ENCODE peak calls at places on chromosomes 6 and 20, in eight cellular contexts. S is foreskin fibroblast; G is H54; V is ELR; J is HTR-8/SVneo; C is NCI-H187; F is activated CD4-positive, alpha-beta T cell treated with anti-CD3 and anti-CD28 coated beads, Interleukin-2, amount 50 U/mL, for 1 hour; N is right cardiac atrium. T is an unnamed sample.

GRCh38 chr6:10414766-10415592 is at the start of gene TFAP2A:
- DNase-seq in F (no peak), G (peak), N (no peak), S (peak), C (no peak), V (peak), J (peak), T (no peak)

GRCh38 chr6:32112436-32112980 is 3.4 kb upstream of the TNXB start:
- DNase-seq in J (no peak), N (peak), C (no peak), V (no peak), F (no peak), S (no peak), G (no peak), T (no peak)

GRCh38 chr20:24682496-24683090 is 213.2 kb downstream of the SYNDIG1 start:
- DNase-seq in N (no peak), F (no peak), S (no peak), J (no peak), G (no peak), C (no peak), V (no peak), T (no peak)

GRCh38 chr6:129635396-129636164 is 74.4 kb downstream of the ARHGAP18 start:
- DNase-seq in C (no peak), V (no peak), G (no peak), S (peak), N (no peak), J (no peak), F (no peak), T (no peak)

GRCh38 chr6:12569646-12570045 is 146.9 kb upstream of the PHACTR1 start:
- DNase-seq in F (no peak), V (no peak), N (no peak), C (no peak), J (no peak), S (no peak), G (no peak), T (no peak)

GRCh38 chr6:30171677-30172471 is 8.5 kb downstream of the TRIM15 start:
- DNase-seq in C (no peak), V (peak), G (no peak), S (peak), J (no peak), F (no peak), N (no peak), T (no peak)

GRCh38 chr20:63454729-63455567 is 17.5 kb downstream of the KCNQ2 start:
- DNase-seq in V (no peak), F (no peak), J (no peak), C (no peak), N (no peak), S (no peak), G (no peak), T (no peak)

GRCh38 chr20:16574656-16575355 is 1.6 kb upstream of the KIF16B start:
- DNase-seq in V (peak), C (peak), F (peak), S (peak), J (peak), G (peak), N (peak), T (peak)

GRCh38 chr20:50110141-50111047 is 2.6 kb downstream of the UBE2V1 start:
- DNase-seq in F (no peak), S (no peak), C (no peak), N (no peak), V (peak), J (no peak), G (no peak), T (no peak)

GRCh38 chr6:158026054-158026900 is 44.6 kb downstream of the SYNJ2 start:
- DNase-seq in F (peak), G (peak), S (peak), N (peak), C (peak), J (peak), V (peak), T (peak)

GRCh38 chr6:56772737-56773184 is 130.1 kb upstream of the DST start:
- DNase-seq in F (no peak), G (peak), S (peak), C (no peak), N (no peak), J (peak), V (peak), T (peak)

GRCh38 chr20:44800398-44801046 is 9.8 kb downstream of the RIMS4 start:
- DNase-seq in G (no peak), V (peak), J (no peak), C (no peak), S (no peak), F (no peak), N (no peak), T (no peak)

GRCh38 chr6:161536141-161536735 is 262.4 kb upstream of the AGPAT4 start:
- DNase-seq in S (no peak), C (no peak), J (no peak), F (no peak), N (no peak), G (no peak), V (peak), T (no peak)

GRCh38 chr6:100445512-100445911 is 19.2 kb downstream of the SIM1 start:
- DNase-seq in S (no peak), G (no peak), V (peak), F (no peak), J (no peak), N (no peak), C (no peak), T (no peak)

GRCh38 chr6:15843226-15843625 is 180.4 kb upstream of the DTNBP1 start:
- DNase-seq in V (no peak), F (no peak), G (no peak), N (no peak), C (no peak), J (no peak), S (no peak), T (no peak)

GRCh38 chr20:59992531-59992930 is 34.3 kb downstream of the CDH26 start:
- DNase-seq in N (no peak), F (no peak), V (peak), J (no peak), C (no peak), S (no peak), G (no peak), T (no peak)

GRCh38 chr6:3766219-3766618 is 14.7 kb upstream of the PXDC1 start:
- DNase-seq in J (no peak), G (no peak), C (no peak), S (peak), F (no peak), N (no peak), V (no peak), T (no peak)

GRCh38 chr20:23753589-23753988 is 2.9 kb upstream of the CST1 start:
- DNase-seq in C (no peak), G (no peak), N (no peak), V (peak), F (no peak), J (no peak), S (peak), T (no peak)

GRCh38 chr6:30834643-30835042 is 49.7 kb upstream of the DDR1 start:
- DNase-seq in G (no peak), N (no peak), V (no peak), J (no peak), S (no peak), C (no peak), F (no peak), T (no peak)

GRCh38 chr6:151317206-151317994 is 74.0 kb downstream of the ZBTB2 start:
- DNase-seq in V (peak), J (peak), C (no peak), F (no peak), G (no peak), S (peak), N (no peak), T (no peak)

GRCh38 chr6:84457276-84457675 is 229.8 kb upstream of the CEP162 start:
- DNase-seq in N (no peak), V (no peak), G (no peak), F (no peak), C (no peak), J (no peak), S (no peak), T (no peak)

GRCh38 chr6:32113386-32114352 is 4.5 kb upstream of the TNXB start:
- DNase-seq in N (peak), J (peak), C (no peak), V (peak), F (no peak), G (peak), S (peak), T (peak)

GRCh38 chr6:63804381-63804956 is 168.9 kb downstream of the PHF3 start:
- DNase-seq in G (no peak), C (no peak), V (peak), J (peak), S (peak), N (no peak), F (no peak), T (peak)

GRCh38 chr20:21228511-21228910 is 74.6 kb upstream of the XRN2 start:
- DNase-seq in G (no peak), F (no peak), J (no peak), C (no peak), S (no peak), V (no peak), N (no peak), T (no peak)

GRCh38 chr6:14922306-14922705 is 323.6 kb upstream of the JARID2 start:
- DNase-seq in G (no peak), F (no peak), J (no peak), C (no peak), N (no peak), V (no peak), S (no peak), T (no peak)

GRCh38 chr6:125952764-125953501 is 3.6 kb upstream of the HINT3 start:
- DNase-seq in S (no peak), G (no peak), N (no peak), C (no peak), F (no peak), V (peak), J (peak), T (no peak)

GRCh38 chr6:41508479-41508878 is 37.7 kb upstream of the FOXP4 start:
- DNase-seq in F (no peak), C (no peak), N (no peak), G (no peak), S (no peak), J (no peak), V (no peak), T (no peak)

GRCh38 chr6:167827588-167828324 is 1.0 kb downstream of the AFDN start:
- DNase-seq in G (peak), F (peak), C (no peak), J (peak), S (peak), N (peak), V (peak), T (peak)

GRCh38 chr6:113586966-113587699 is 270.0 kb upstream of the MARCKS start:
- DNase-seq in V (no peak), C (no peak), F (no peak), N (no peak), J (no peak), G (no peak), S (no peak), T (no peak)

GRCh38 chr6:112029045-112029822 is 24.7 kb upstream of the CCN6 start:
- DNase-seq in G (no peak), C (peak), V (peak), N (peak), F (peak), S (no peak), J (peak), T (peak)

GRCh38 chr6:161498359-161498758 is 224.5 kb upstream of the AGPAT4 start:
- DNase-seq in N (no peak), G (peak), S (peak), C (no peak), J (peak), V (peak), F (no peak), T (peak)

GRCh38 chr6:29071831-29072723 is 15.0 kb downstream of the OR2B3 start:
- DNase-seq in C (no peak), S (no peak), G (peak), F (no peak), J (peak), N (no peak), V (peak), T (peak)

GRCh38 chr6:113824411-113824810 is 32.7 kb upstream of the MARCKS start:
- DNase-seq in C (no peak), J (no peak), S (peak), F (no peak), G (no peak), V (no peak), N (no peak), T (no peak)

GRCh38 chr6:151716446-151717047 is 90.9 kb upstream of the ESR1 start:
- DNase-seq in G (no peak), N (no peak), F (peak), S (no peak), V (peak), J (no peak), C (no peak), T (no peak)

GRCh38 chr6:167872538-167873210 is 46.0 kb downstream of the AFDN start:
- DNase-seq in V (no peak), N (no peak), G (no peak), S (no peak), C (no peak), J (no peak), F (no peak), T (no peak)

GRCh38 chr20:33612001-33612400 is 50.1 kb upstream of the C20orf144 start:
- DNase-seq in V (no peak), G (no peak), J (no peak), N (no peak), C (no peak), S (no peak), F (no peak), T (no peak)

GRCh38 chr20:15107952-15108351 is 770.5 kb upstream of the FLRT3 start:
- DNase-seq in G (no peak), C (no peak), V (no peak), J (no peak), S (no peak), F (no peak), N (no peak), T (no peak)

GRCh38 chr20:52619101-52619500 is 353.1 kb upstream of the TSHZ2 start:
- DNase-seq in N (no peak), F (no peak), G (no peak), J (no peak), V (no peak), S (no peak), C (no peak), T (no peak)

GRCh38 chr6:128233501-128233900 is 286.9 kb downstream of the PTPRK start:
- DNase-seq in N (no peak), V (no peak), J (no peak), F (no peak), C (no peak), S (no peak), G (no peak), T (no peak)